ENCODE peak calls at places on chromosomes 3 and 15, in five cellular contexts. One of them, this sample, is unnamed. For H3K4me1, the result is how much of the 10 kb centered on the place peaks cover.

GRCh38 chr3:64971584-64971983 is 283.8 kb upstream of the ADAMTS9 start:
- DNase-seq in CD8-positive, alpha-beta T cell: no peak
- DNase-seq in psoas muscle: no peak
- DNase-seq in lower lobe of right lung: no peak
- DNase-seq in PC-3: no peak
- DNase-seq in this sample: no peak

GRCh38 chr3:123068227-123069020 is 1.6 kb downstream of the PDIA5 start:
- DNase-seq in CD8-positive, alpha-beta T cell: no peak
- DNase-seq in psoas muscle: no peak
- DNase-seq in lower lobe of right lung: no peak
- DNase-seq in PC-3: peak
- DNase-seq in this sample: no peak

GRCh38 chr3:18224406-18224805 is 200.7 kb downstream of the SATB1 start:
- DNase-seq in CD8-positive, alpha-beta T cell: no peak
- DNase-seq in psoas muscle: no peak
- DNase-seq in lower lobe of right lung: no peak
- DNase-seq in PC-3: no peak
- DNase-seq in this sample: no peak

GRCh38 chr3:20480771-20481170 is 294.8 kb upstream of the SGO1 start:
- DNase-seq in CD8-positive, alpha-beta T cell: no peak
- DNase-seq in psoas muscle: no peak
- DNase-seq in lower lobe of right lung: no peak
- DNase-seq in PC-3: no peak
- DNase-seq in this sample: no peak

GRCh38 chr3:110243081-110243480 is 828.5 kb upstream of the NECTIN3 start:
- DNase-seq in CD8-positive, alpha-beta T cell: no peak
- DNase-seq in psoas muscle: no peak
- DNase-seq in lower lobe of right lung: no peak
- DNase-seq in PC-3: no peak
- DNase-seq in this sample: no peak

GRCh38 chr15:49083471-49084284 is 37.4 kb upstream of the SECISBP2L start:
- DNase-seq in CD8-positive, alpha-beta T cell: no peak
- DNase-seq in psoas muscle: no peak
- DNase-seq in lower lobe of right lung: no peak
- DNase-seq in PC-3: no peak
- DNase-seq in this sample: no peak

GRCh38 chr3:67561995-67562394 is 92.4 kb downstream of the SUCLG2 start:
- DNase-seq in CD8-positive, alpha-beta T cell: no peak
- DNase-seq in psoas muscle: no peak
- DNase-seq in lower lobe of right lung: no peak
- DNase-seq in PC-3: no peak
- DNase-seq in this sample: no peak

GRCh38 chr3:99637381-99638111 is 848 bp upstream of the COL8A1 start:
- DNase-seq in CD8-positive, alpha-beta T cell: no peak
- DNase-seq in psoas muscle: no peak
- DNase-seq in lower lobe of right lung: no peak
- DNase-seq in PC-3: peak
- DNase-seq in this sample: no peak

GRCh38 chr15:85313339-85313738 is 67.1 kb upstream of the AKAP13 start:
- DNase-seq in CD8-positive, alpha-beta T cell: no peak
- DNase-seq in psoas muscle: no peak
- DNase-seq in lower lobe of right lung: no peak
- DNase-seq in PC-3: no peak
- DNase-seq in this sample: no peak

GRCh38 chr3:190494907-190495306 is 19.0 kb upstream of the IL1RAP start:
- DNase-seq in CD8-positive, alpha-beta T cell: no peak
- DNase-seq in psoas muscle: no peak
- DNase-seq in lower lobe of right lung: no peak
- DNase-seq in PC-3: peak
- DNase-seq in this sample: no peak

GRCh38 chr3:12708584-12709192 is 44.8 kb upstream of the RAF1 start:
- DNase-seq in CD8-positive, alpha-beta T cell: no peak
- DNase-seq in psoas muscle: peak
- DNase-seq in lower lobe of right lung: no peak
- DNase-seq in PC-3: peak
- DNase-seq in this sample: peak

GRCh38 chr15:73763893-73764292 is 10.7 kb upstream of the INSYN1 start:
- DNase-seq in CD8-positive, alpha-beta T cell: no peak
- DNase-seq in psoas muscle: no peak
- DNase-seq in lower lobe of right lung: peak
- DNase-seq in PC-3: no peak
- DNase-seq in this sample: no peak

GRCh38 chr15:58258501-58259274 is 120.5 kb downstream of the AQP9 start:
- DNase-seq in CD8-positive, alpha-beta T cell: no peak
- DNase-seq in psoas muscle: no peak
- DNase-seq in lower lobe of right lung: no peak
- DNase-seq in PC-3: no peak
- DNase-seq in this sample: no peak

GRCh38 chr3:156814295-156814694 is 11.9 kb upstream of the LEKR1 start:
- DNase-seq in CD8-positive, alpha-beta T cell: no peak
- DNase-seq in psoas muscle: no peak
- DNase-seq in lower lobe of right lung: no peak
- DNase-seq in PC-3: peak
- DNase-seq in this sample: no peak

GRCh38 chr15:49309889-49310288 is 113.2 kb upstream of the FGF7 start:
- DNase-seq in CD8-positive, alpha-beta T cell: no peak
- DNase-seq in psoas muscle: no peak
- DNase-seq in lower lobe of right lung: no peak
- DNase-seq in PC-3: no peak
- DNase-seq in this sample: no peak

GRCh38 chr3:115831864-115832263 is 208.6 kb downstream of the GAP43 start:
- DNase-seq in CD8-positive, alpha-beta T cell: no peak
- DNase-seq in psoas muscle: no peak
- DNase-seq in lower lobe of right lung: no peak
- DNase-seq in PC-3: no peak
- DNase-seq in this sample: no peak

GRCh38 chr3:111319598-111319997 is 222.4 kb upstream of the CD96 start:
- DNase-seq in CD8-positive, alpha-beta T cell: no peak
- DNase-seq in psoas muscle: no peak
- DNase-seq in lower lobe of right lung: no peak
- DNase-seq in PC-3: no peak
- DNase-seq in this sample: no peak

GRCh38 chr15:99126195-99126594 is 21.3 kb downstream of the SYNM start:
- DNase-seq in CD8-positive, alpha-beta T cell: no peak
- DNase-seq in psoas muscle: no peak
- DNase-seq in lower lobe of right lung: peak
- DNase-seq in PC-3: no peak
- DNase-seq in this sample: no peak

GRCh38 chr15:67779160-67780111 is 45.9 kb upstream of the SKOR1 start:
- DNase-seq in CD8-positive, alpha-beta T cell: no peak
- DNase-seq in psoas muscle: no peak
- DNase-seq in lower lobe of right lung: no peak
- DNase-seq in PC-3: no peak
- DNase-seq in this sample: no peak

GRCh38 chr15:48547305-48547704 is 98.2 kb downstream of the FBN1 start:
- DNase-seq in CD8-positive, alpha-beta T cell: no peak
- DNase-seq in psoas muscle: no peak
- DNase-seq in lower lobe of right lung: no peak
- DNase-seq in PC-3: no peak
- DNase-seq in this sample: no peak

GRCh38 chr15:44636976-44637375 is 26.5 kb downstream of the SPG11 start:
- DNase-seq in CD8-positive, alpha-beta T cell: no peak
- DNase-seq in psoas muscle: no peak
- DNase-seq in lower lobe of right lung: no peak
- DNase-seq in PC-3: no peak
- DNase-seq in this sample: no peak

GRCh38 chr15:44633603-44634002 is 29.9 kb downstream of the SPG11 start:
- DNase-seq in CD8-positive, alpha-beta T cell: no peak
- DNase-seq in psoas muscle: no peak
- DNase-seq in lower lobe of right lung: no peak
- DNase-seq in PC-3: peak
- DNase-seq in this sample: no peak
- H3K27ac ChIP-seq in CD8-positive, alpha-beta T cell: no peak
- H3K27ac ChIP-seq in psoas muscle: no peak
- H3K27ac ChIP-seq in lower lobe of right lung: no peak
- H3K27ac ChIP-seq in PC-3: peak
- H3K27ac ChIP-seq in this sample: no peak

GRCh38 chr3:83941990-83942710 is 1016.6 kb upstream of the CADM2 start:
- DNase-seq in CD8-positive, alpha-beta T cell: no peak
- DNase-seq in psoas muscle: no peak
- DNase-seq in lower lobe of right lung: no peak
- DNase-seq in PC-3: peak
- DNase-seq in this sample: no peak

GRCh38 chr3:83946045-83946444 is 1012.7 kb upstream of the CADM2 start:
- DNase-seq in CD8-positive, alpha-beta T cell: no peak
- DNase-seq in psoas muscle: no peak
- DNase-seq in lower lobe of right lung: no peak
- DNase-seq in PC-3: peak
- DNase-seq in this sample: no peak

DNA sequence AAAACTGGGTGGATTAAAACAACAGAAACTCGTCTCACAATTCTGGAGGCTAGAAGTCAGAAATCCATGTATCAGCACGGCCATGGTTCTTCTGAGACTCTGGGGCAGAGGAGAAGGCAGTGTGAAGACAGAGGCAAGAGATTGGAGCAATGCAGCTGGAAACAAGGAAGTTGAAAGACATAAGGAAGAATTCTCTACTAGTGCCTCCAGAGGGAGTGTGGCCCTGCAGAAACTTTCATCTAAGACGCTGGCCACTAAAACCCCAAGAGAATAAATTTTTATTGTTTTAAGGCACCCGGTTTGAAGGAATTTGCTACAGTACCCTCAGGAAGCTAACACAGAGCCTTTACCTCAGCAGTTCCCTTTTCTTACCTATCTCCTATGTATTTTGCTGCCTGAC is 1012.2 kb upstream of the CADM2 start:
- DNase-seq in CD8-positive, alpha-beta T cell: no peak
- DNase-seq in psoas muscle: no peak
- DNase-seq in lower lobe of right lung: no peak
- DNase-seq in PC-3: peak
- DNase-seq in this sample: no peak
- TF ChIP-seq CTCF in CD8-positive, alpha-beta T cell: no peak
- TF ChIP-seq CTCF in psoas muscle: no peak
- TF ChIP-seq CTCF in lower lobe of right lung: no peak
- TF ChIP-seq CTCF in PC-3: peak
- TF ChIP-seq CTCF in this sample: peak

GRCh38 chr15:59298255-59298856 is 74.3 kb downstream of the MYO1E start:
- DNase-seq in CD8-positive, alpha-beta T cell: no peak
- DNase-seq in psoas muscle: no peak
- DNase-seq in lower lobe of right lung: no peak
- DNase-seq in PC-3: peak
- DNase-seq in this sample: peak
- H3K4me1 ChIP-seq in CD8-positive, alpha-beta T cell: under half
- H3K4me1 ChIP-seq in psoas muscle: half or more
- H3K4me1 ChIP-seq in lower lobe of right lung: under half
- H3K4me1 ChIP-seq in PC-3: half or more
- H3K4me1 ChIP-seq in this sample: half or more

DNA sequence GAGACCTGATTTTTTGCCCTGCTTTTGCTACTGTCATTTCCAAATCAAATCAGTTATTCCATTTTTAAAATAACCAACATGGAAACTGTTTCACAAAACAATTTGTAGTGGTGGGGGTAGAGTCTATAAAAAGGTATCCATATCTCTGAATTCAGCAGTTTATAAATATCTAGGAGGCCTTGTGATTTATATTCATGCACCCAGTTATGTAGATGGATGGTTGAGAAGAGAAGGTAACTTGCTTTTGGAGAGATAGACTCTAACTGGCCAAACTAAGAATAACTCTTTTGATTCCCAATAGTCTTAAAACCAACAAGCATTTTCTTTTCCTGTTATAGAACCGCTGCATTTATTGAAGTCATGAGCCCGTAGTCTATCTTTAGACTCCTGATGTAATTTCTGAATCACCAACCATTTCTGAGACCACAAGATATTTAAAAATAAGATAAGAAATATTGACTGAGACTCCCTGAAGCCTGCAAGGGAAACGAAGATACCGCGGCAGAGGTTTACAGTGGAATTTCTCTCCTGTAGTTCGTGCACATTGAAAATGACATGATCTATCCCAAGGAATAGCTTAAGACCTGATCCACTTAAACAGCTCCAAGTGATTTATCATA is 68.4 kb downstream of the SAMMSON start:
- DNase-seq in CD8-positive, alpha-beta T cell: no peak
- DNase-seq in psoas muscle: no peak
- DNase-seq in lower lobe of right lung: no peak
- DNase-seq in PC-3: no peak
- DNase-seq in this sample: no peak
- H3K27ac ChIP-seq in CD8-positive, alpha-beta T cell: no peak
- H3K27ac ChIP-seq in psoas muscle: no peak
- H3K27ac ChIP-seq in lower lobe of right lung: no peak
- H3K27ac ChIP-seq in PC-3: no peak
- H3K27ac ChIP-seq in this sample: no peak

DNA sequence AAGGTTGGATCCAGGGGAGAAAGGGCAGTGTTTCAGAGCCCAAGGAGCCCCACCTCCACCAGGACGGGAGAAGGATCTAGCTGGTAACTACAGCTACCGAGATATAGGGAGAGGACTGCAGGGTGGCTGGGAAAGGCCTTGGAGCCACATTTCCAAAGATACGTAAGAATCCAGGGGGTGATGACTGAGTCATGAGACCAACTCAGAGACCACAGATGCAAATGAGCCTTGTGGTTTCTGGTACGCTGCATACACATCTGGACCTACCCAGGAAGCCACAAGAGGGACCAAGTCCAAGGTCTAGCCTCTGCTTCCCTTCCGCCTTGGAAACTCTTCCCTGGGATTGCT is 13.5 kb downstream of the IGDCC4 start:
- DNase-seq in CD8-positive, alpha-beta T cell: no peak
- DNase-seq in psoas muscle: no peak
- DNase-seq in lower lobe of right lung: no peak
- DNase-seq in PC-3: peak
- DNase-seq in this sample: no peak
- TF ChIP-seq CTCF in CD8-positive, alpha-beta T cell: no peak
- TF ChIP-seq CTCF in psoas muscle: no peak
- TF ChIP-seq CTCF in lower lobe of right lung: no peak
- TF ChIP-seq CTCF in PC-3: no peak
- TF ChIP-seq CTCF in this sample: no peak

DNA sequence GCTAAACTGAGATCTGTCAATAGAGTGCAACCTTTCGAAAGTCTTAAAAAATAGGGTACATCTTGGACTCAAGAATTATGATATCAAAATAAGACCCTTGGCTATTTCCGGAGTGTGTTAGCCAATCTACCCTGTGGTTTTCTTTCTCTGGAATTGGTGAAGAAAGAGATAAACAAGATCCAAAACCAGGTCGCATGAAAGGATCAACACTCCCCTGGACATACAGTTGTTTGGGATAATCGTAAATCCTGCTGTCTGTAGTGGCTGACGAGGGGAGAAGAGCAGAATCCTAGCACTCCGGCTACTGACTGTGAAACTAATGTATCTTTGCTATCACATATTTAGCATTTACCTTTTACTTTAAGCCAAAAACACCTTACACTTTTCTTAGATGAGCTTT is 30.9 kb downstream of the FNDC3B start:
- DNase-seq in CD8-positive, alpha-beta T cell: no peak
- DNase-seq in psoas muscle: no peak
- DNase-seq in lower lobe of right lung: no peak
- DNase-seq in PC-3: no peak
- DNase-seq in this sample: no peak
- H3K4me1 ChIP-seq in CD8-positive, alpha-beta T cell: under half
- H3K4me1 ChIP-seq in psoas muscle: half or more
- H3K4me1 ChIP-seq in lower lobe of right lung: half or more
- H3K4me1 ChIP-seq in PC-3: under half
- H3K4me1 ChIP-seq in this sample: under half

DNA sequence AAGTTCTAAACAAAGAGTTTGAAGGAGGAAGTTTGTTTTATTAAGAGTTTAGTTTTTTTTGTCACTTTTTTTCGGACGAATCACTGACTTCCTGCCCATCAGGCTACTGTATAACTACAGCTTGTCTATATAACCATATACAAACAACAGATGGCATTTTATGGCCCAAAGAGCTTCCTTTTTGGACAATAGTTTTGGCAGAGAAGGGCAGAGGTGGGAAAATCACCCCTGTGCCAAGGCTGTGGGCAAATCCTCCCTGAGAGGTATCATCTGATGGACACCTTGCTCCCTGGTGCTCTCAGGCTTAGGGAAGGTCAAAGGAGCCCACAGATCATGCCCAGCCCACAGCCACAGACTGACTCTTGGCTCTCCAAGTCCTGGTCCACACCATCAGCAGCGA is 113.4 kb downstream of the OXNAD1 start:
- DNase-seq in CD8-positive, alpha-beta T cell: no peak
- DNase-seq in psoas muscle: no peak
- DNase-seq in lower lobe of right lung: no peak
- DNase-seq in PC-3: no peak
- DNase-seq in this sample: no peak
- H3K27ac ChIP-seq in CD8-positive, alpha-beta T cell: no peak
- H3K27ac ChIP-seq in psoas muscle: peak
- H3K27ac ChIP-seq in lower lobe of right lung: no peak
- H3K27ac ChIP-seq in PC-3: peak
- H3K27ac ChIP-seq in this sample: no peak

This sample was measured in RWPE2.